ENCODE peak calls at places on chromosomes 11 and 22, in eight cellular contexts. U, M, P, K, X, F, Q and D are unnamed samples.

GRCh38 chr11:7347611-7348431 is 96.1 kb downstream of the SYT9 start:
- DNase-seq in U (no peak), M (no peak), P (no peak), K (no peak), X (no peak), F (no peak), Q (no peak), D (no peak)

GRCh38 chr11:27312110-27312509 is 50.9 kb downstream of the CCDC34 start:
- DNase-seq in U (peak; percentile 28), M (peak; percentile 39), P (no peak), K (no peak), X (no peak), F (no peak), Q (no peak), D (no peak)

GRCh38 chr22:30266445-30267381 is at the start of gene OSM:
- DNase-seq in U (no peak), M (no peak), P (no peak), K (peak; percentile 83), X (no peak), F (peak; percentile 81), Q (peak; percentile 38), D (peak; percentile 88)

GRCh38 chr11:129731316-129731715 is 84.3 kb upstream of the TMEM45B start:
- DNase-seq in U (no peak), M (no peak), P (no peak), K (peak; percentile 82), X (no peak), F (no peak), Q (no peak), D (no peak)

GRCh38 chr22:36885474-36885873 is 24.7 kb downstream of the NCF4 start:
- DNase-seq in U (no peak), M (no peak), P (no peak), K (no peak), X (no peak), F (no peak), Q (no peak), D (no peak)

GRCh38 chr22:17795661-17796548 is 21.6 kb upstream of the BID start:
- DNase-seq in U (no peak), M (no peak), P (no peak), K (no peak), X (no peak), F (no peak), Q (no peak), D (no peak)

GRCh38 chr22:17911887-17912286 is 112.5 kb downstream of the MICAL3 start:
- DNase-seq in U (no peak), M (no peak), P (no peak), K (no peak), X (no peak), F (no peak), Q (no peak), D (no peak)

GRCh38 chr11:12192796-12193514 is 82.6 kb downstream of the MICAL2 start:
- DNase-seq in U (no peak), M (no peak), P (no peak), K (no peak), X (no peak), F (no peak), Q (peak; percentile 74), D (no peak)

GRCh38 chr11:62614275-62614674 is 1.2 kb downstream of the ROM1 start:
- DNase-seq in U (peak; percentile 63), M (no peak), P (no peak), K (no peak), X (no peak), F (no peak), Q (no peak), D (no peak)

GRCh38 chr11:3213659-3214419 is 4.8 kb downstream of the MRGPRG start:
- DNase-seq in U (no peak), M (no peak), P (no peak), K (peak; percentile 22), X (no peak), F (no peak), Q (peak; percentile 3), D (no peak)

GRCh38 chr11:64849600-64850356 is 5.3 kb upstream of the CDC42BPG start:
- DNase-seq in U (peak; percentile 43), M (no peak), P (no peak), K (no peak), X (no peak), F (no peak), Q (no peak), D (no peak)

GRCh38 chr11:15199693-15200092 is 85.0 kb downstream of the INSC start:
- DNase-seq in U (peak; percentile 81), M (peak; percentile 60), P (no peak), K (peak; percentile 90), X (no peak), F (no peak), Q (peak; percentile 78), D (no peak)

GRCh38 chr22:48886604-48887393 is 940.9 kb downstream of the BRD1 start:
- DNase-seq in U (no peak), M (no peak), P (no peak), K (peak; percentile 38), X (no peak), F (no peak), Q (no peak), D (peak; percentile 53)

GRCh38 chr11:134678152-134678551 is 266.1 kb upstream of the B3GAT1 start:
- DNase-seq in U (no peak), M (no peak), P (no peak), K (no peak), X (no peak), F (no peak), Q (no peak), D (no peak)

GRCh38 chr22:41862160-41862529 is 29.2 kb downstream of the SREBF2 start:
- DNase-seq in U (no peak), M (no peak), P (no peak), K (no peak), X (no peak), F (peak; percentile 92), Q (no peak), D (no peak)

GRCh38 chr11:133842053-133842452 is 3.3 kb downstream of the SPATA19 start:
- DNase-seq in U (no peak), M (no peak), P (no peak), K (no peak), X (no peak), F (no peak), Q (no peak), D (no peak)

GRCh38 chr22:23071163-23072034 is 1.1 kb downstream of the GNAZ start:
- DNase-seq in U (no peak), M (no peak), P (no peak), K (peak; percentile 51), X (no peak), F (no peak), Q (peak; percentile 3), D (peak; percentile 58)

GRCh38 chr11:108559340-108559739 is 34.2 kb downstream of the EXPH5 start:
- DNase-seq in U (peak; percentile 63), M (peak; percentile 16), P (no peak), K (no peak), X (no peak), F (no peak), Q (no peak), D (no peak)

GRCh38 chr11:8812438-8812837 is 98.6 kb upstream of the AKIP1 start:
- DNase-seq in U (peak; percentile 37), M (peak; percentile 57), P (no peak), K (peak; percentile 78), X (no peak), F (no peak), Q (peak; percentile 58), D (peak; percentile 87)

GRCh38 chr22:47862394-47862793 is 1099.9 kb downstream of the TBC1D22A start:
- DNase-seq in U (no peak), M (no peak), P (no peak), K (no peak), X (no peak), F (no peak), Q (no peak), D (no peak)

DNA sequence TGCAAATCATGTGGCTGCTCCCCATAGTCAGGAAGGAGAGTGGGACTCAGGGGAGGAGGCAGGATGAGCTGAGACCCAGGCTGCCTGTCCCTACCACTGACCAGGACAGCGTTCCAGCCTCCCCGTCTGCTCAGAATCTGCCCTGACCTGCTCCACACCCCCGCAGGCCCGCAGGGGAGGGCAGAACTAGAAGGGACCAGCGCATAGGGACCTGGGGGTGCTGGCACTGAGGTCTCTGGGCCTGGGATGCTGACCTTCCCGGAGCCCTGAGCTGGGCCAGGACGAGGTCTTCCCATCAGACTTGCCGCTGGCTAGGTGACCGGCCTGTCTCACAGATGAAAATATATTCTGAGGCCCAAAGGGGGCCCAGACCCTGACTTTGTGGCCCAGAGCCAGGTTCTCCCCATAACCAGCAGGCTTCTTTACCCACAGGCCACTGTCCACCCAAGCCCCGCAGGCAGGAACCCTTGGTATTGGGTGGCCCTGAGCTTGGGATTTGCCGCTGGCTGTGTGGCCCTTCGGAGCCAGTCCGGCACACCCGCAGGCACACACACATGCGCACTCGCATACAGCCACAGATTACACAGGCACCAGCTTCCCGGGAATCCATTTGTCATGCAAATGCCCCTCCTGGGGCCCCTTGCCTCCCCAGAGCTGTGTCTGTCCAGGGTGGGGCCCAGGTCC is 13.8 kb upstream of the PIM3 start:
- DNase-seq in U (no peak), M (no peak), P (no peak), K (no peak), X (no peak), F (no peak), Q (no peak), D (no peak)
- H3K4me1 ChIP-seq in U (peaks cover under 1% of the 10 kb centered on the region), M (peaks cover 22% of the 10 kb centered on the region), P (peaks cover under 1% of the 10 kb centered on the region), K (no peaks in the 10 kb centered on the region), X (peaks cover 63% of the 10 kb centered on the region), F (peaks cover 8% of the 10 kb centered on the region), Q (peaks cover 62% of the 10 kb centered on the region), D (peaks cover 16% of the 10 kb centered on the region)

GRCh38 chr22:50570861-50571260 is 7.4 kb downstream of the CPT1B start:
- DNase-seq in U (no peak), M (no peak), P (no peak), K (no peak), X (no peak), F (no peak), Q (no peak), D (no peak)
- H3K36me3 ChIP-seq in U (no peaks in the 10 kb centered on the region), M (peaks cover 77% of the 10 kb centered on the region), P (no peaks in the 10 kb centered on the region), K (peaks cover 11% of the 10 kb centered on the region), X (peaks cover 6% of the 10 kb centered on the region), F (peaks cover 23% of the 10 kb centered on the region), Q (no peaks in the 10 kb centered on the region), D (no peaks in the 10 kb centered on the region)

DNA sequence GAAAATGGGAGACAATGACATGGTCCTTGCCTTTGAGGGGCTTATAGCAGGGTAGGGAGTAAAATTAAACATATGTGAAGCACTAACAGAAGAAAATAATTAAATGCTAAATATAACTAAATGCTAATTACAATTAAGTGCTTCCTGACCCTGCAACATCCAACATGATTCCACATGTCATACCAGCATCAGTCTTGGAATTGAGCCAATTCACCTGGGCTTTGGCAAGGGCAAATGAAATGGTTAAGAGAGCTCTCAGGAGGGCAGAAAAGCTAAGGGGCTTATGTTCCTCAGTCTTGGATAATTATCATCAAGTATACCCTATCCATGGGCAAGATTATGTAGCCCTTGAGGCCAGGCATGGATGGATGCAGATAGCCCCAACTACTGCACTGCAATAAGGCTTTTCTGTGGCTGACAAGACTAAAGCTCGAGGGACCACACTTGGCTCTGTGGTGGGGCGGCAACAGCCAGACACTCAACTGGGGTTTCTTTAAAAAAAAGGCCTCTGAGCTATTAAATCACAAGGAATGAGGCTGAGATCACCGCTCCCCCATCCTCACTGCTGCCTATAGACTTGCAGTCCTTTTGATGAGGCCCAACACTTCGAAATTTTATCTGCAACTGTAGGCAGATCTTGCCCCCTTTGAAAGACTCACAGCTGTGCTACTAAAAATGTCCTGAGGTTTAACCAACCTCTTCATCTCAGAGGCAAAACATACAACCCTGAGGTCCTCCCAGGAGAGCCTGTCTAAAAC is 39.0 kb downstream of the IL18BP start:
- DNase-seq in U (peak; percentile 56), M (no peak), P (no peak), K (no peak), X (no peak), F (peak; percentile 93), Q (no peak), D (no peak)
- H3K4me1 ChIP-seq in U (peaks cover 38% of the 10 kb centered on the region), M (peaks cover 15% of the 10 kb centered on the region), P (peaks cover 36% of the 10 kb centered on the region), K (peaks cover 10% of the 10 kb centered on the region), X (peaks cover 98% of the 10 kb centered on the region), F (peaks cover 60% of the 10 kb centered on the region), Q (peaks cover 53% of the 10 kb centered on the region), D (peaks cover 58% of the 10 kb centered on the region)

GRCh38 chr11:36493332-36493731 is 16.7 kb downstream of the TRAF6 start:
- DNase-seq in U (no peak), M (no peak), P (no peak), K (no peak), X (no peak), F (no peak), Q (no peak), D (no peak)
- H3K36me3 ChIP-seq in U (peaks cover 65% of the 10 kb centered on the region), M (peaks cover 14% of the 10 kb centered on the region), P (peaks cover 25% of the 10 kb centered on the region), K (peaks cover 83% of the 10 kb centered on the region), X (peaks cover 9% of the 10 kb centered on the region), F (peaks cover 42% of the 10 kb centered on the region), Q (peaks cover 8% of the 10 kb centered on the region), D (peaks cover 95% of the 10 kb centered on the region)